ENCODE peak calls at places on chromosomes 12 and 14, in five cellular contexts. I, M, T, S and N are unnamed samples.

GRCh38 chr12:71475280-71475679 is 35.7 kb downstream of the LGR5 start:
- DNase-seq in I (no peak), M (no peak), T (no peak), S (no peak), N (no peak)

GRCh38 chr12:115351513-115352077 is 667.6 kb upstream of the TBX3 start:
- DNase-seq in T (no peak), S (no peak), M (no peak), I (no peak), N (no peak)

GRCh38 chr12:3381059-3382047 is 109.7 kb upstream of the PRMT8 start:
- DNase-seq in S (no peak), M (no peak), T (no peak), I (no peak), N (no peak)

GRCh38 chr14:103224996-103225874 is 102.0 kb downstream of the TNFAIP2 start:
- DNase-seq in M (no peak), S (no peak), T (peak; percentile 4), I (no peak), N (no peak)

GRCh38 chr12:49832836-49833421 is 4.7 kb upstream of the NCKAP5L start:
- DNase-seq in M (peak; percentile 37), I (peak; percentile 87), S (no peak), T (no peak), N (no peak)

GRCh38 chr14:105316968-105317498 is 2.5 kb downstream of the PACS2 start:
- DNase-seq in S (no peak), M (no peak), I (no peak), T (no peak), N (no peak)

GRCh38 chr12:76312314-76312713 is 35.9 kb downstream of the BBS10 start:
- DNase-seq in I (no peak), T (no peak), S (no peak), M (no peak), N (no peak)

GRCh38 chr12:125210104-125210755 is 145.0 kb downstream of the AACS start:
- DNase-seq in M (no peak), I (no peak), S (no peak), T (no peak), N (no peak)

DNA sequence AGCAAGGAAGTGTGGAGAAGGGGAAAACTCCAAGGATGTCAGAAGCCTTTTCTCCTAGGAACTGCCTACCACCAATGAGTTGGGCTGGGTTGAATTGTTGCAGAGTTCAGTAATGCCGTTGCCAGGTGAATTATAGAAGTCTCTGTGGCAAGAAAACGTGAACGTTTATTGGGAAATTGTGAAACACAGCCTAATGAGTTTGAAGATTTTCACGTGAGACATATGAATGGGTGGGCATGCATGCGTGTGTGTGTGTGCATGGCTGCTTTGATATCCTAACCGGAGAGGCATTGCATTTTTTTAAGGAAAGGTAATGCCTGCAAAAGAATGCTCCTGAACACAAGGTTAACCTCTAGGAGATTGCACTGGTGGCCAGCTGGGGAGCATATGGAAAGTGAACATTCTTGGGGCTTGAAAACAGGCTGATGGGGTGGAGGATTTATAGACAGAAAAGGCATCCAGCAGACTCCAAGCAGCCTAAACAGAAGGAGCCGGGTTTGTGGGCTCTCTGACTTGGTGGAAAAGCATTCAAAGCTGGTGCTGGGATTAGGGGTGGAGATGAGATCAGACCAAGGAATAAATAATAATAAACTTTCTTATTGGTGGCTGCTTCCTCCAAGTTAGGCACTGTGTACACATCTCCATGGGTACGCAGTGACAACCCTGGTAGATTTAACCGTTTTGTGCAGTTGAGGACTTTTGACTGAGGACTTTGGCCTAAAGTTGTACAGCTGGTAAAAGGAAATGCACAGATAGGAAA is 67.8 kb downstream of the NTF3 start:
- DNase-seq in S (no peak), T (peak; percentile 95), M (peak; percentile 94), I (peak; percentile 77), N (peak; percentile 82)
- TF ChIP-seq CTCF in S (no peak), T (no peak), M (no peak), I (no peak), N (no peak)

DNA sequence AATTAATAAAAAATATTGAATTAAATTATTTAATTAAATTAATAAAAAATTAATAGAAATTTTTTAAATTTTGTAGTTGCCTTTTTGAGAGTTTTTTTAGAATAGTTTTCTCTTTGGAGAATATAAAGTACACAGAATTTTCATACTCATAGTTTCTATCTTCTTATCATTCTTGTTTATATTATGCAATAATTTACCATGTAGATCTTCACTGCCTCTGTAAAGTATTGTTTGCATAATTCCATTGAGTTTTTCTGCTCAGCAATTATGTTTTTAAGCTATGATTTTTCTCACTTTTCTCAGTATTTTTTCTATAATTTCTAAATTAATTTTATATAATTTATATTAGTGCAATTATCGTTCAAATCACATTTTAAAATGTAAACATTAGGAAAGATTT is 50.6 kb upstream of the OXA1L start:
- DNase-seq in I (no peak), S (no peak), M (no peak), T (no peak), N (no peak)
- TF ChIP-seq CTCF in I (no peak), S (no peak), M (no peak), T (no peak), N (no peak)

DNA sequence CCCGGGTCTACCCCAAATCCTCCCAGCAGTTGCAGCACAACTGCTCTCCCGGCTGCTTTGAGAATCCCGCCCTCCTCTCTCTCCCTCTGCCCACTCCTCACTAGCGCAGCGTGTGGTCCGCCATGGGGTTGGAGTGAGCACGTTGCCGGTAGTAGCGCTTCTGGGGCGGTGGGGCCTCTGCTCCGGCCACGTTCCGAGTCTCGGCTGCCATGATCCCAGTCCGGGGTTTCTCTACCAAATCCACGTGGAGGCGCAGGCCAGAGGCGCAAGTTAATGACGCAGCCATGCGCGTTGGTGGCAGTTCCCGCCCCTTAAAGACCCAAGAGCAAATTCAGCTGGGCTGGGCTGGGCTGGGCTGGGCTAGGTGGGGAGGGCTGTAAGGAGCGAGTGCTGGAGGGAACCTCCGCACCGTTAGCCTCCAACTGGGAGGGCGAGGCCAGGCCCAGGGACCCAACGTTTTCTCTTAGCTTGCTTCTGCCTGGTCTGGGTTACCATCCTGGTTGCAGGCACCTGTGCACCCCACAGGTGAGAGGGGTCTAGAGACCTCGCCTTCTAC is at the start of gene METTL1:
- DNase-seq in M (peak; percentile 73), T (peak; percentile 83), S (peak; percentile 97), I (peak; percentile 81), N (peak; percentile 97)
- TF ChIP-seq CTCF in M (no peak), T (no peak), S (no peak), I (no peak), N (no peak)

GRCh38 chr12:131982041-131982440 is 32.3 kb downstream of the EP400 start:
- DNase-seq in I (no peak), M (no peak), T (no peak), S (no peak), N (no peak)

GRCh38 chr12:131985145-131985875 is 35.6 kb downstream of the EP400 start:
- DNase-seq in T (no peak), M (no peak), I (no peak), S (peak; percentile 90), N (no peak)

GRCh38 chr12:131981388-131981787 is 31.6 kb downstream of the EP400 start:
- DNase-seq in S (no peak), I (no peak), M (no peak), T (no peak), N (no peak)

GRCh38 chr12:131983554-131983953 is 33.8 kb downstream of the EP400 start:
- DNase-seq in T (no peak), M (no peak), S (no peak), I (no peak), N (no peak)

GRCh38 chr12:131983026-131983425 is 33.3 kb downstream of the EP400 start:
- DNase-seq in T (no peak), M (no peak), I (no peak), S (no peak), N (no peak)
- TF ChIP-seq CTCF in T (no peak), M (no peak), I (no peak), S (no peak), N (no peak)